ENCODE peak calls at places on chromosomes 6 and 20, in six cellular contexts. L is posterior cingulate gyrus, A is DMS79 treated with DMSO at 0.1 percent for 48 hours, H is GM20000, S is epithelial cell of esophagus, Y is heart left ventricle. C is an unnamed sample.

GRCh38 chr6:150006961-150007464 is 18.3 kb downstream of the RAET1L start:
- DNase-seq in Y (no peak), A (no peak), L (no peak), S (peak), H (peak), C (no peak)

GRCh38 chr6:90294008-90294511 is 2.6 kb downstream of the BACH2 start:
- DNase-seq in L (no peak), H (no peak), S (no peak), Y (no peak), A (no peak), C (no peak)

GRCh38 chr20:50690979-50691584 is at the start of gene RIPOR3:
- DNase-seq in A (no peak), S (no peak), Y (no peak), H (no peak), L (peak), C (no peak)

GRCh38 chr6:104526383-104526782 is 333.3 kb downstream of the HACE1 start:
- DNase-seq in S (no peak), L (no peak), H (no peak), Y (no peak), A (no peak), C (no peak)

GRCh38 chr20:840858-841567 is 7.5 kb downstream of the FAM110A start:
- DNase-seq in H (peak), Y (no peak), A (no peak), L (no peak), S (peak), C (no peak)

GRCh38 chr6:154638369-154638768 is 94.8 kb upstream of the SCAF8 start:
- DNase-seq in Y (no peak), A (no peak), H (no peak), S (no peak), L (no peak), C (no peak)

GRCh38 chr6:117906905-117907599 is at the start of gene SLC35F1:
- DNase-seq in Y (peak), H (peak), S (peak), L (peak), A (peak), C (peak)

GRCh38 chr6:139765825-139766285 is 391.4 kb upstream of the CITED2 start:
- DNase-seq in S (peak), Y (no peak), H (no peak), L (no peak), A (no peak), C (no peak)

GRCh38 chr20:32575805-32576204 is 9.3 kb downstream of the NOL4L start:
- DNase-seq in H (no peak), S (no peak), A (no peak), Y (no peak), L (no peak), C (no peak)

GRCh38 chr6:106087548-106088325 is 1.6 kb downstream of the PRDM1 start:
- DNase-seq in Y (peak), S (peak), L (no peak), H (no peak), A (no peak), C (peak)

GRCh38 chr6:142942805-142943227 is 2.2 kb downstream of the HIVEP2 start:
- DNase-seq in L (no peak), A (peak), Y (no peak), H (peak), S (peak), C (no peak)

GRCh38 chr6:20564269-20564668 is 30.0 kb downstream of the CDKAL1 start:
- DNase-seq in S (peak), H (peak), L (no peak), A (no peak), Y (no peak), C (no peak)

GRCh38 chr20:50992733-50993457 is 30.0 kb downstream of the KCNG1 start:
- DNase-seq in H (peak), Y (no peak), S (peak), L (peak), A (no peak), C (peak)

GRCh38 chr6:119351005-119351394 is 1.4 kb upstream of the MAN1A1 start:
- DNase-seq in A (no peak), S (peak), L (no peak), Y (no peak), H (peak), C (no peak)

GRCh38 chr6:120874422-120874821 is 459.9 kb downstream of the TBC1D32 start:
- DNase-seq in S (no peak), Y (no peak), H (no peak), L (no peak), A (no peak), C (no peak)